ENCODE peak calls at places on chromosomes 7 and 10, in eight cellular contexts. N is PC-3, L is K562, B is AG09319, H is choroid plexus epithelial cell, A is upper lobe of right lung, Z is fibroblast of pulmonary artery, T is spleen. C is an unnamed sample.

GRCh38 chr10:129101232-129101980 is 365.6 kb upstream of the MGMT start:
- DNase-seq in N (no peak), L (no peak), B (no peak), H (no peak), A (no peak), Z (no peak), T (no peak), C (no peak)

GRCh38 chr7:5248201-5248885 is 34.4 kb upstream of the SLC29A4 start:
- DNase-seq in N (no peak), L (peak), B (no peak), H (peak), A (no peak), Z (peak), T (no peak), C (no peak)

GRCh38 chr10:76178561-76179292 is 747.3 kb downstream of the LRMDA start:
- DNase-seq in N (no peak), L (no peak), B (no peak), H (no peak), A (no peak), Z (no peak), T (no peak), C (no peak)

GRCh38 chr10:69659286-69660027 is 29.4 kb downstream of the FAM241B start:
- DNase-seq in N (no peak), L (no peak), B (no peak), H (no peak), A (no peak), Z (no peak), T (peak), C (peak)

GRCh38 chr10:7412482-7413251 is 1.8 kb upstream of the SFMBT2 start:
- DNase-seq in N (no peak), L (no peak), B (no peak), H (no peak), A (peak), Z (no peak), T (peak), C (no peak)

GRCh38 chr10:75957321-75957720 is 525.9 kb downstream of the LRMDA start:
- DNase-seq in N (no peak), L (no peak), B (no peak), H (no peak), A (no peak), Z (no peak), T (no peak), C (no peak)

GRCh38 chr10:69632516-69633199 is 2.6 kb downstream of the FAM241B start:
- DNase-seq in N (no peak), L (no peak), B (no peak), H (no peak), A (no peak), Z (no peak), T (peak), C (no peak)

GRCh38 chr10:130411496-130412070 is 275.4 kb downstream of the GLRX3 start:
- DNase-seq in N (no peak), L (no peak), B (no peak), H (no peak), A (peak), Z (no peak), T (no peak), C (no peak)

GRCh38 chr10:120689766-120690539 is 161.2 kb upstream of the WDR11 start:
- DNase-seq in N (peak), L (no peak), B (no peak), H (no peak), A (no peak), Z (no peak), T (no peak), C (no peak)

GRCh38 chr7:91034459-91035368 is 229.5 kb upstream of the FZD1 start:
- DNase-seq in N (peak), L (peak), B (peak), H (peak), A (no peak), Z (peak), T (no peak), C (no peak)

GRCh38 chr10:87643920-87644319 is 15.8 kb upstream of the PAPSS2 start:
- DNase-seq in N (no peak), L (no peak), B (no peak), H (no peak), A (no peak), Z (no peak), T (no peak), C (no peak)

GRCh38 chr10:87641065-87641464 is 18.6 kb upstream of the PAPSS2 start:
- DNase-seq in N (no peak), L (no peak), B (no peak), H (no peak), A (no peak), Z (no peak), T (no peak), C (no peak)

GRCh38 chr10:87642988-87643387 is 16.7 kb upstream of the PAPSS2 start:
- DNase-seq in N (no peak), L (no peak), B (no peak), H (no peak), A (no peak), Z (no peak), T (no peak), C (no peak)

GRCh38 chr10:87640043-87640442 is 19.6 kb upstream of the PAPSS2 start:
- DNase-seq in N (no peak), L (no peak), B (no peak), H (no peak), A (no peak), Z (no peak), T (no peak), C (no peak)

DNA sequence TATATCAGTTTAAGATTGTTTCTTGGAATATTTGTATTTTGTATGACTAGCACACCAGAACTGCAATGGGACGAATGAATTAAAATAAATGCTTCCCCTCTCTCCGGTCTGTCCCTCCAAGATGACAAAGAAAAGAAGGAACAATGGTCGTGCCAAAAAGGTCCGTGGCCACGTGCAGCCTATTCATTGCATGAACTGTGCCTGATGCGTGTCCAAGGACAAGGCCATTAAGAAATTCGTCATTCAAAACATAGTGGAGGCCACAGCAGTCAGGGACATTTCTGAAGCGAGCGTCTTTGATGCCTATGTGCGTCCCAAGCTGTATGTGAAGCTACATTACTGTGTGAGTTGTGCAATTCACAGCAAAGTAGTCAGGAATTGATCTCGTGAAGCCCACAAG is 17.2 kb upstream of the PAPSS2 start:
- DNase-seq in N (no peak), L (no peak), B (no peak), H (no peak), A (no peak), Z (no peak), T (no peak), C (no peak)
- TF ChIP-seq CTCF in N (no peak), L (no peak), B (no peak), H (no peak), A (no peak), Z (no peak), T (no peak), C (no peak)

DNA sequence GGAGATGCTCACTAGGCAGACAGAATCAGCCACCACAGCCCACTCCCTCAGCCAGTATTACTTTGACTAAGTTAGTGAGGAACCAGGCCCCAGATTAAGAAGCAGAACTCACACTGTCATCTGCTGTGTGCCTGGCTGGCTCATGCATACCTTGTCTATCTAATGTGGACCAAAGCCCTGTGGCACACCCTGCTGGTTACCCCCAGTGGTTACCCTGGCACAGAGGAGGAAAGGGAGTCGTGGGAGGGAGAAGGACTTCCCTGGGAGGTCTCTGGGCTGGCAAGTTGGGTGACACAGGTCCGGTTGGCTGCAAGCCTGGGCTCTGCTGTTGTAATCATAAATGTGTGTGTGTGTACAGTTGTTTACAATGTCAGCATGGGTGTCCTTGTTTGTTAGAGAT is 7.5 kb upstream of the SH2D4B start:
- DNase-seq in N (no peak), L (no peak), B (no peak), H (peak), A (no peak), Z (peak), T (no peak), C (peak)
- TF ChIP-seq CTCF in N (no peak), L (no peak), B (peak), H (peak), A (no peak), Z (peak), T (no peak), C (peak)

GRCh38 chr7:26683277-26683676 is 181.1 kb downstream of the SKAP2 start:
- DNase-seq in N (no peak), L (no peak), B (no peak), H (no peak), A (no peak), Z (no peak), T (no peak), C (no peak)

GRCh38 chr7:26685636-26686035 is 178.8 kb downstream of the SKAP2 start:
- DNase-seq in N (no peak), L (no peak), B (no peak), H (no peak), A (no peak), Z (no peak), T (no peak), C (no peak)

GRCh38 chr7:26684447-26684846 is 179.9 kb downstream of the SKAP2 start:
- DNase-seq in N (no peak), L (no peak), B (no peak), H (no peak), A (no peak), Z (no peak), T (no peak), C (no peak)

GRCh38 chr7:26680616-26681015 is 183.8 kb downstream of the SKAP2 start:
- DNase-seq in N (no peak), L (no peak), B (no peak), H (no peak), A (no peak), Z (no peak), T (no peak), C (no peak)

GRCh38 chr7:26681819-26682418 is 182.5 kb downstream of the SKAP2 start:
- DNase-seq in N (peak), L (peak), B (no peak), H (peak), A (no peak), Z (peak), T (no peak), C (no peak)
- TF ChIP-seq CTCF in N (peak), L (peak), B (peak), H (peak), A (peak), Z (peak), T (peak), C (peak)

DNA sequence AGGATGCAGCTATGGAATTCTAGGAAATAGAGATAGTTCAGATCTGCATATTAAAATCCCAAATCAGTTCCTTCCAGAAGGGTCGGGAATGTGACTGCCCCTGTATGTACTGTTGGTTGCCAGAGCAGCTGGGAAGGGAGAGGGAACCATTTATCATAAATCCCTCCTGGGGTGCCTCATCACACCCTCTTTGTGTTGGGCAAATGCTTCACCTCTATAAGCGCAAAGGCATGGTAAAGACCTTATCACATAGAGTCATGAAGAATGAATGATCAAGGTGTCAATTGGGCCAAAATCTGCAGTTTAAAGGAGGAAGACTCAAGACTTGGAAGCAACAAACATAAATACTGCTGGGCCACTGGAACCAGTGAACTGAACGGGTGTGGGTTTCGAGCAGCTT is 65.0 kb downstream of the FRMD4A start:
- DNase-seq in N (no peak), L (no peak), B (no peak), H (no peak), A (no peak), Z (no peak), T (no peak), C (no peak)
- TF ChIP-seq CTCF in N (no peak), L (no peak), B (no peak), H (no peak), A (no peak), Z (no peak), T (no peak), C (no peak)

DNA sequence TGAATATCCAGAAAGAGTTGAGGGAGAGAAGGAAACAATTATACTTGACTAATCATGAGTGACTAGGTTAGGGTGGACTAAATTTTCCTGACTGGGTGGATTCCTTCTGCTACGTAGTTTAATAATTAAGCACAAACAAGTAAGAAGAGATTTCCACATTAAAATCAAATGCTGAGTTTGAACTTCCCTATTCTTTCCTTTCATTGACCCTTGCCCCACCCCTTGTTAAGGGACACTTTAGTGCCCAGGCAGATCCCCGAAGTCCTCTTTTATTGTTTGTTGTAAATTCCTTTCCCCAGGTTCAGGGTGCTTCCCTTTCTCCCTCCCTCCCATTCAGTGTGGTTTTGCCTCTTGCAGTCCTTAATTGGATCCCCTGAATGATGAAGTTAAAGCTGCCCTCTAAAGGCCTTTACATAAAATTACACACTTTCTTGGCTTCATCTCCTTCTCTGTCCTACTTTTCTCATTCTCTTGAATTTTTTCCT is 8.8 kb upstream of the SPAM1 start:
- DNase-seq in N (peak), L (peak), B (no peak), H (peak), A (no peak), Z (peak), T (no peak), C (no peak)
- TF ChIP-seq CTCF in N (peak), L (peak), B (no peak), H (peak), A (peak), Z (peak), T (no peak), C (peak)

GRCh38 chr10:77605466-77605865 is 32.1 kb downstream of the KCNMA1 start:
- DNase-seq in N (peak), L (no peak), B (no peak), H (peak), A (no peak), Z (no peak), T (no peak), C (no peak)
- TF ChIP-seq CTCF in N (peak), L (no peak), B (peak), H (no peak), A (no peak), Z (no peak), T (no peak), C (peak)

C was measured in chondrocyte.